ENCODE peak calls at places on chromosome 9, in seven cellular contexts. J is DND-41; Y is CD8-positive, alpha-beta T cell; K is HFFc6; C is activated CD4-positive, alpha-beta T cell treated with anti-CD3 and anti-CD28 coated beads, Interleukin-2, amount 10 ng/mL, durations not matched to agents 7 days and 5 days; R is NCI-H526 treated with DMSO at 0.1 percent for 48 hours; B is fibroblast of mammary gland. F is an unnamed sample.

GRCh38 chr9:83449981-83450380 is 88.2 kb downstream of the FRMD3 start:
- DNase-seq in R (no peak), K (no peak), C (no peak), J (no peak), B (no peak), Y (no peak), F (no peak)

GRCh38 chr9:110116543-110116885 is 91.4 kb downstream of the C9orf152 start:
- DNase-seq in J (no peak), C (no peak), B (peak), R (no peak), K (peak), Y (no peak), F (no peak)

GRCh38 chr9:21770877-21771560 is 31.4 kb upstream of the MTAP start:
- DNase-seq in C (no peak), B (peak), Y (no peak), R (no peak), J (no peak), K (peak), F (no peak)

GRCh38 chr9:27750571-27750970 is 177.3 kb upstream of the C9orf72 start:
- DNase-seq in C (no peak), K (no peak), Y (no peak), B (no peak), R (no peak), J (no peak), F (no peak)

GRCh38 chr9:4055055-4055454 is 244.8 kb downstream of the GLIS3 start:
- DNase-seq in R (no peak), C (no peak), J (no peak), B (peak), Y (no peak), K (no peak), F (no peak)

GRCh38 chr9:132409828-132410528 is at the start of gene CFAP77:
- DNase-seq in C (peak), J (no peak), K (peak), R (no peak), B (peak), Y (peak), F (peak)

GRCh38 chr9:14258840-14259239 is 55.1 kb downstream of the NFIB start:
- DNase-seq in B (peak), K (no peak), C (no peak), J (no peak), R (no peak), Y (no peak), F (no peak)

GRCh38 chr9:81492710-81493447 is 196.5 kb downstream of the TLE1 start:
- DNase-seq in J (no peak), C (no peak), R (peak), B (peak), Y (no peak), K (peak), F (peak)

GRCh38 chr9:122329592-122329991 is 41.2 kb upstream of the PTGS1 start:
- DNase-seq in B (no peak), Y (no peak), C (no peak), R (no peak), K (no peak), J (no peak), F (no peak)

GRCh38 chr9:131049829-131050715 is 41.1 kb downstream of the LAMC3 start:
- DNase-seq in J (no peak), R (no peak), Y (no peak), C (no peak), K (no peak), B (no peak), F (no peak)

GRCh38 chr9:89527084-89527483 is 29.2 kb upstream of the SEMA4D start:
- DNase-seq in K (no peak), B (no peak), C (no peak), J (no peak), R (no peak), Y (no peak), F (peak)

GRCh38 chr9:81305561-81306182 is 383.7 kb downstream of the TLE1 start:
- DNase-seq in R (no peak), C (no peak), B (no peak), Y (no peak), K (no peak), J (no peak), F (no peak)

GRCh38 chr9:93081081-93081529 is 14.9 kb upstream of the CARD19 start:
- DNase-seq in Y (no peak), C (no peak), J (no peak), R (no peak), K (no peak), B (peak), F (no peak)

GRCh38 chr9:33868430-33869000 is 51.6 kb downstream of the UBE2R2 start:
- DNase-seq in J (no peak), C (no peak), B (peak), K (no peak), R (no peak), Y (no peak), F (no peak)

GRCh38 chr9:104769655-104770054 is 5.7 kb downstream of the NIPSNAP3B start:
- DNase-seq in R (no peak), Y (no peak), B (no peak), C (no peak), K (no peak), J (no peak), F (no peak)

GRCh38 chr9:35791321-35791921 is at the start of gene NPR2:
- DNase-seq in J (no peak), Y (no peak), B (no peak), K (no peak), R (no peak), C (no peak), F (no peak)

GRCh38 chr9:98255578-98256296 is at the start of gene TBC1D2:
- DNase-seq in B (peak), R (peak), K (peak), J (peak), C (peak), Y (peak), F (peak)

GRCh38 chr9:111386386-111386785 is 56.4 kb upstream of the OR2K2 start:
- DNase-seq in R (no peak), Y (no peak), J (no peak), B (peak), C (no peak), K (no peak), F (no peak)

F was measured in HT-29.